ENCODE peak calls at places on chromosome 12, in nine cellular contexts. H is mammary epithelial cell; Y is right cardiac atrium; Z is endothelial cell of umbilical vein; X is GM23338; V is dorsolateral prefrontal cortex; I is DND-41; E is right atrium auricular region; C is naive thymus-derived CD4-positive, alpha-beta T cell. P is an unnamed sample.
A peak's percentile ranks its signal among the peaks of the same experiment; 100 is the strongest.

GRCh38 chr12:45637706-45638105 is 91.8 kb upstream of the ARID2 start:
- DNase-seq in H (peak; percentile 81), Y (no peak), Z (peak; percentile 74), X (no peak), V (no peak), I (no peak), E (no peak), C (no peak), P (no peak)

GRCh38 chr12:116525418-116526001 is 33.7 kb upstream of the MAP1LC3B2 start:
- DNase-seq in H (peak; percentile 89), Y (peak; percentile 85), Z (peak; percentile 74), X (peak; percentile 70), V (no peak), I (no peak), E (peak; percentile 87), C (no peak), P (peak; percentile 25)

GRCh38 chr12:49946497-49946896 is 4.0 kb upstream of the AQP2 start:
- DNase-seq in H (no peak), Y (no peak), Z (no peak), X (no peak), V (no peak), I (no peak), E (no peak), C (no peak), P (no peak)

GRCh38 chr12:89384050-89384749 is 31.9 kb upstream of the DUSP6 start:
- DNase-seq in H (peak; percentile 84), Y (no peak), Z (peak; percentile 55), X (peak; percentile 64), V (peak; percentile 78), I (no peak), E (no peak), C (no peak), P (peak; percentile 24)

GRCh38 chr12:28121899-28122655 is 68.2 kb upstream of the CCDC91 start:
- DNase-seq in H (no peak), Y (no peak), Z (no peak), X (no peak), V (no peak), I (no peak), E (no peak), C (no peak), P (no peak)

GRCh38 chr12:104452046-104452445 is 4.7 kb upstream of the CHST11 start:
- DNase-seq in H (no peak), Y (no peak), Z (no peak), X (no peak), V (no peak), I (no peak), E (no peak), C (no peak), P (no peak)

GRCh38 chr12:76311796-76312195 is 36.4 kb downstream of the BBS10 start:
- DNase-seq in H (peak; percentile 6), Y (no peak), Z (no peak), X (no peak), V (no peak), I (no peak), E (no peak), C (no peak), P (no peak)

GRCh38 chr12:129902371-129903091 is 1.3 kb downstream of the TMEM132D start:
- DNase-seq in H (no peak), Y (no peak), Z (no peak), X (peak; percentile 29), V (no peak), I (no peak), E (no peak), C (no peak), P (no peak)

GRCh38 chr12:48811454-48812090 is 6.7 kb upstream of the CACNB3 start:
- DNase-seq in H (no peak), Y (no peak), Z (no peak), X (no peak), V (no peak), I (no peak), E (no peak), C (no peak), P (no peak)

GRCh38 chr12:115937345-115937744 is 340.1 kb downstream of the MED13L start:
- DNase-seq in H (no peak), Y (no peak), Z (no peak), X (no peak), V (no peak), I (no peak), E (no peak), C (no peak), P (no peak)

GRCh38 chr12:72974954-72975555 is 702.9 kb downstream of the TRHDE start:
- DNase-seq in H (no peak), Y (no peak), Z (no peak), X (peak; percentile 26), V (no peak), I (no peak), E (no peak), C (no peak), P (no peak)

GRCh38 chr12:80053048-80053790 is 46.1 kb upstream of the OTOGL start:
- DNase-seq in H (peak; percentile 70), Y (peak; percentile 85), Z (peak; percentile 75), X (no peak), V (peak; percentile 71), I (no peak), E (peak; percentile 66), C (no peak), P (no peak)

GRCh38 chr12:81092053-81092452 is 14.2 kb downstream of the ACSS3 start:
- DNase-seq in H (no peak), Y (no peak), Z (no peak), X (no peak), V (no peak), I (no peak), E (no peak), C (no peak), P (no peak)

GRCh38 chr12:16163891-16164290 is 113.6 kb downstream of the SLC15A5 start:
- DNase-seq in H (no peak), Y (no peak), Z (no peak), X (no peak), V (no peak), I (no peak), E (no peak), C (no peak), P (no peak)

GRCh38 chr12:44960856-44961255 is 84.7 kb upstream of the NELL2 start:
- DNase-seq in H (no peak), Y (no peak), Z (no peak), X (peak; percentile 76), V (no peak), I (no peak), E (no peak), C (no peak), P (no peak)

GRCh38 chr12:2291947-2292346 is 239.2 kb downstream of the CACNA1C start:
- DNase-seq in H (no peak), Y (no peak), Z (no peak), X (no peak), V (no peak), I (no peak), E (no peak), C (no peak), P (no peak)
- H3K27ac ChIP-seq in H (no peak overlapping the region), Y (peak overlapping the region; percentile 39), Z (no peak overlapping the region), X (no peak overlapping the region), V (no peak overlapping the region), I (no peak overlapping the region), E (peak overlapping the region; percentile 61), C (no peak overlapping the region), P (no peak overlapping the region)

GRCh38 chr12:91181053-91181452 is 1.6 kb downstream of the DCN start:
- DNase-seq in H (no peak), Y (no peak), Z (peak; percentile 27), X (no peak), V (no peak), I (no peak), E (no peak), C (no peak), P (no peak)

GRCh38 chr12:91183565-91183964 is 948 bp upstream of the DCN start:
- DNase-seq in H (no peak), Y (no peak), Z (no peak), X (peak; percentile 14), V (no peak), I (no peak), E (no peak), C (no peak), P (no peak)

GRCh38 chr12:91185437-91185836 is 2.8 kb upstream of the DCN start:
- DNase-seq in H (no peak), Y (no peak), Z (no peak), X (no peak), V (no peak), I (no peak), E (no peak), C (no peak), P (no peak)

GRCh38 chr12:91180577-91180976 is 2.0 kb downstream of the DCN start:
- DNase-seq in H (no peak), Y (no peak), Z (peak; percentile 41), X (no peak), V (no peak), I (no peak), E (no peak), C (no peak), P (no peak)

DNA sequence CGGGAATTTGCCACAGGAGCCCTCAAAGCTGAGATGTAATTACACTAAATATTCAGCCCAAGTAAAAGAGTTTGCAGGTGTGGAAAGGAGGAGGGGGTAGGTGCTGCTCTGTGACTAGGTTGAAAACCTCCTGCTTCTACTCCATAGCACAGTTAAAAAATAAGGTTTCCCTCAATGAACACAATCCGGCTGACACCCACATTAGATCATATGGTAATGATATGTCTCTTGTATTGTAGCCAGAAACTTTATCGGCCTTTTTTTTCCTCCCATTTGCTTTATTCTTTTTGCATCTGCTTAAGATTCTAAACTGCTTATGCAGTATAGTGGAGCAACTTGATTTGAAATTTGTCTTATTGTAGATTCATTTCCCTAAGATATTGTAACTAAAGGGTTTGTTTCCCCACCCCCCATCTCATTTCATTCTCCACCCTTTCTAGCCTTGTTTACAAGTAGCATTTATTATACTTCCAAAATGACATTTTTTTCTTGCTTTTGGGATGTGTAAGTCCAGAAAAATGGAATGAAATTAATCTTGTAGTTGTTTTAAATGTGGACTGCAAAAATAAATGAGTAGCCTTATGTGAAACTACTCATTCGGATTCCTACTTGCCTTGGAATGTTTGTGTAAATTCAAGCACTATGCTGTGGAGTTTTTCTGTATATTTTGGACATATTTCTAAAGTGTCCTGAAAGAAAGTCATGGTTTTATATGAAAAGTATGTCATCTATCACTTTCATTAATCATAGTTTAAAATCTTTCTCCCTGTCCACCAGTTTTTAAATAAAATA is at the start of gene DCN:
- DNase-seq in H (no peak), Y (no peak), Z (no peak), X (no peak), V (no peak), I (no peak), E (no peak), C (no peak), P (no peak)
- H3K27ac ChIP-seq in H (no peak within 1 kb of the TSS), Y (no peak within 1 kb of the TSS), Z (no peak within 1 kb of the TSS), X (no peak within 1 kb of the TSS), V (no peak within 1 kb of the TSS), I (no peak within 1 kb of the TSS), E (peak within 1 kb of the TSS; percentile 77), C (no peak within 1 kb of the TSS), P (no peak within 1 kb of the TSS)

GRCh38 chr12:10716277-10716676 is 6.8 kb downstream of the YBX3 start:
- DNase-seq in H (no peak), Y (no peak), Z (no peak), X (no peak), V (no peak), I (no peak), E (no peak), C (no peak), P (no peak)
- H3K27ac ChIP-seq in H (peak overlapping the region; percentile 98), Y (peak overlapping the region; percentile 43), Z (peak overlapping the region; percentile 82), X (peak overlapping the region; percentile 18), V (no peak overlapping the region), I (no peak overlapping the region), E (peak overlapping the region; percentile 98), C (no peak overlapping the region), P (no peak overlapping the region)

DNA sequence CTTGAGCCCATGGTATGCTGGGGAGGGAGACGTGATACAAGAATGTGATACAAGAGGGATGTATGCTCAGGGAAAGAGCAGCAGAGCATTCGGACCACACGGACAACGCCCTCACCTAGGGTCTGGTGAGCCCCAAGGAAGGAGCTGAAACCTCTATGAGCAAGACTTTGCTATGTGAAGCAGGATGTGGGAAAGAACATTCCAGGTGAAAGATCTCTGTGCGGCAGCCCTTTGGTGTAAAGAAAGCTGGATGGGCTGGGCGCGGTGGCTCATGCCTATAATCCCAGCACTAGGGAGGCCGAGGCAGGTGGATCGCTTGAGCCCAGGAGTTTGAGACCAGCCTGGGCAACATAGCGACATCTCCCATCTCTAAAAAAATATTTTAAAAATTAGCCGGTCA is 16.9 kb upstream of the FICD start:
- DNase-seq in H (no peak), Y (no peak), Z (no peak), X (no peak), V (no peak), I (no peak), E (no peak), C (no peak), P (no peak)
- H3K27ac ChIP-seq in H (no peak overlapping the region), Y (no peak overlapping the region), Z (no peak overlapping the region), X (no peak overlapping the region), V (no peak overlapping the region), I (no peak overlapping the region), E (no peak overlapping the region), C (no peak overlapping the region), P (no peak overlapping the region)